ENCODE peak calls at places on chromosome 7, in five cellular contexts. B is suprapubic skin, F is transverse colon, P is HepG2, H is breast epithelium. A is an unnamed sample.

GRCh38 chr7:110940756-110941155 is 150.2 kb upstream of the LRRN3 start:
- DNase-seq in B (no peak), F (no peak), P (no peak), H (no peak), A (no peak)

GRCh38 chr7:114083714-114084113 is 164.9 kb upstream of the PPP1R3A start:
- DNase-seq in B (no peak), F (no peak), P (no peak), H (no peak), A (no peak)

GRCh38 chr7:159091480-159092475 is 52.9 kb downstream of the VIPR2 start:
- DNase-seq in B (peak), F (peak), P (no peak), H (no peak), A (no peak)

GRCh38 chr7:43693687-43694398 is 35.5 kb downstream of the COA1 start:
- DNase-seq in B (no peak), F (no peak), P (peak), H (no peak), A (no peak)

GRCh38 chr7:149562602-149563001 is 65.0 kb upstream of the ZNF746 start:
- DNase-seq in B (no peak), F (no peak), P (no peak), H (no peak), A (no peak)

GRCh38 chr7:137998250-137998649 is 3.6 kb downstream of the CREB3L2 start:
- DNase-seq in B (no peak), F (no peak), P (no peak), H (no peak), A (no peak)

GRCh38 chr7:1287629-1288225 is 55.1 kb downstream of the UNCX start:
- DNase-seq in B (no peak), F (no peak), P (no peak), H (no peak), A (no peak)

GRCh38 chr7:79290841-79291497 is 162.5 kb downstream of the MAGI2 start:
- DNase-seq in B (no peak), F (no peak), P (no peak), H (no peak), A (no peak)

GRCh38 chr7:141354251-141354650 is 197.0 kb upstream of the AGK start:
- DNase-seq in B (no peak), F (no peak), P (no peak), H (no peak), A (no peak)

GRCh38 chr7:149432121-149432691 is 28.7 kb downstream of the ZNF777 start:
- DNase-seq in B (no peak), F (no peak), P (no peak), H (no peak), A (peak)

GRCh38 chr7:40133561-40134427 is 628 bp downstream of the MPLKIP start:
- DNase-seq in B (no peak), F (no peak), P (peak), H (no peak), A (no peak)

GRCh38 chr7:99694201-99694911 is 14.6 kb upstream of the CYP3A5 start:
- DNase-seq in B (no peak), F (no peak), P (peak), H (no peak), A (no peak)

GRCh38 chr7:4713183-4713784 is 31.2 kb downstream of the FOXK1 start:
- DNase-seq in B (peak), F (peak), P (no peak), H (peak), A (no peak)

GRCh38 chr7:7765422-7765821 is 47.0 kb upstream of the RPA3 start:
- DNase-seq in B (no peak), F (no peak), P (no peak), H (no peak), A (no peak)

GRCh38 chr7:98459529-98459928 is 58.6 kb upstream of the BAIAP2L1 start:
- DNase-seq in B (no peak), F (no peak), P (no peak), H (no peak), A (no peak)

GRCh38 chr7:24290004-24290641 is 6.1 kb downstream of the NPY start:
- DNase-seq in B (no peak), F (no peak), P (peak), H (no peak), A (no peak)

GRCh38 chr7:155803418-155804376 is 8.6 kb downstream of the SHH start:
- DNase-seq in B (no peak), F (peak), P (no peak), H (no peak), A (peak)

GRCh38 chr7:21617916-21618390 is 75.1 kb downstream of the DNAH11 start:
- DNase-seq in B (no peak), F (peak), P (peak), H (no peak), A (peak)

GRCh38 chr7:148972360-148972759 is 55.9 kb downstream of the PDIA4 start:
- DNase-seq in B (no peak), F (no peak), P (no peak), H (no peak), A (no peak)

GRCh38 chr7:80781561-80781979 is 137.3 kb downstream of the SEMA3C start:
- DNase-seq in B (no peak), F (peak), P (no peak), H (peak), A (no peak)

GRCh38 chr7:37510043-37510634 is 61.5 kb upstream of the ELMO1 start:
- DNase-seq in B (no peak), F (no peak), P (peak), H (no peak), A (no peak)

GRCh38 chr7:23074443-23075244 is 30.9 kb upstream of the KLHL7 start:
- DNase-seq in B (no peak), F (no peak), P (peak), H (no peak), A (no peak)

GRCh38 chr7:135802697-135803096 is 54.1 kb upstream of the FAM180A start:
- DNase-seq in B (no peak), F (no peak), P (no peak), H (no peak), A (no peak)

GRCh38 chr7:157508477-157508881 is 171.7 kb downstream of the DNAJB6 start:
- DNase-seq in B (no peak), F (no peak), P (no peak), H (no peak), A (peak)

GRCh38 chr7:36683695-36684357 is 40.5 kb downstream of the AOAH start:
- DNase-seq in B (no peak), F (no peak), P (no peak), H (no peak), A (no peak)

GRCh38 chr7:144534196-144534595 is 130.7 kb upstream of the NOBOX start:
- DNase-seq in B (no peak), F (no peak), P (peak), H (no peak), A (no peak)

GRCh38 chr7:380226-380550 is 90.2 kb downstream of the FOXL3 start:
- DNase-seq in B (no peak), F (no peak), P (no peak), H (no peak), A (no peak)

GRCh38 chr7:3200504-3200903 is 100.5 kb upstream of the SDK1 start:
- DNase-seq in B (peak), F (peak), P (peak), H (no peak), A (no peak)

GRCh38 chr7:47792521-47793121 is 155.6 kb downstream of the PKD1L1 start:
- DNase-seq in B (no peak), F (no peak), P (no peak), H (no peak), A (no peak)

GRCh38 chr7:137302075-137302474 is 41.5 kb downstream of the PTN start:
- DNase-seq in B (no peak), F (no peak), P (no peak), H (no peak), A (no peak)

GRCh38 chr7:27611043-27611442 is 51.6 kb downstream of the HIBADH start:
- DNase-seq in B (no peak), F (no peak), P (no peak), H (no peak), A (peak)

GRCh38 chr7:98429799-98430198 is 28.9 kb upstream of the BAIAP2L1 start:
- DNase-seq in B (no peak), F (no peak), P (no peak), H (no peak), A (no peak)

GRCh38 chr7:5143106-5143505 is 46.9 kb upstream of the WIPI2 start:
- DNase-seq in B (no peak), F (no peak), P (no peak), H (no peak), A (no peak)

GRCh38 chr7:92586403-92586802 is 3.8 kb downstream of the FAM133B start:
- DNase-seq in B (no peak), F (no peak), P (peak), H (no peak), A (no peak)

DNA sequence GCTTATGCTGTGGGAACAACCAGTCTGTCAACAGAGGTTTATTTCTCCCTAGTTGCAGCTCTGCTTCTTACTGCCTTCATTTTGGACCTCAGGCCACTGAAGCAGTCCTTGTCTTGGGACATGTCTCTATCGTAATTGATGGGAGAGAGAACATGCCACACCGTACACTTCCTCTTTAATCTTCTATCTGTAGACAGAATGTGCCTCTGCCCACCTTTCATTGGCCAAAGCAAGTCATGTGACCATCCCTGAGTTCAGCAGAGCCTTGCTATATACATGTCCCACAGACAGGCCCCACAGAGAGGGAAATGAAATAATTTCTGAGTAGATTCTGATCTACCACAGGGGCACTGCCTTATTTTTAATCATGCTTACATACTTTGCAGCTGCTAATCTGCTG is 98.0 kb downstream of the KCND2 start:
- DNase-seq in B (no peak), F (no peak), P (no peak), H (no peak), A (no peak)
- TF ChIP-seq POLR2AphosphoS5 in B (no peak), F (no peak), P (no peak), H (no peak), A (no peak)

GRCh38 chr7:34281260-34281659 is 375.9 kb downstream of the BMPER start:
- DNase-seq in B (no peak), F (peak), P (peak), H (no peak), A (no peak)
- TF ChIP-seq CTCF in B (no peak), F (peak), P (peak), H (no peak), A (no peak)

DNA sequence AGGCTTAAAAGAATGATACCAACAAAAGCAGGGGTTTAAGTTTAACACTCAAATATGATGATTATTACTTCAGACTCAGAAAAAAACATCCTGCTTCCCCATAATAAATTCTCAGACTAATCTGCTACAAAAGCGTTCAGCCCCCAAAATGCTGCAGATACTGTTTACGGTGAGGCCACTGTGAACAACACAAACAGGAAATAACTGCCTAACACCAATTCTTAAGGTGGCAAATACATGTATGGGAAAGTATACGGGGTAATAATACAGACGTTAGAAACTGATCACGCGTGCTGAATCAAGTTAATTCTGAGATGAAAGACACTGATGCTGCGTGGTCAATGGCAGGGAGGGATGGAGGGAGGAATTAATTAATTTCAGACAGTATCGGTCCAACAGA is 62.0 kb upstream of the RHEB start:
- DNase-seq in B (no peak), F (no peak), P (no peak), H (no peak), A (no peak)
- H3K4me3 ChIP-seq in B (no peak), F (no peak), P (no peak), H (no peak), A (no peak)

GRCh38 chr7:104960741-104961479 is 53.1 kb upstream of the KMT2E start:
- DNase-seq in B (no peak), F (no peak), P (no peak), H (no peak), A (peak)

GRCh38 chr7:104951546-104951945 is 62.5 kb upstream of the KMT2E start:
- DNase-seq in B (no peak), F (no peak), P (no peak), H (no peak), A (no peak)

GRCh38 chr7:104955276-104955675 is 58.7 kb upstream of the KMT2E start:
- DNase-seq in B (no peak), F (no peak), P (no peak), H (no peak), A (no peak)

GRCh38 chr7:104958278-104958903 is 55.6 kb upstream of the KMT2E start:
- DNase-seq in B (no peak), F (no peak), P (no peak), H (no peak), A (no peak)

GRCh38 chr7:104956753-104957450 is 57.1 kb upstream of the KMT2E start:
- DNase-seq in B (no peak), F (no peak), P (no peak), H (no peak), A (no peak)
- TF ChIP-seq POLR2AphosphoS5 in B (no peak), F (peak), P (no peak), H (no peak), A (no peak)

GRCh38 chr7:77416621-77417371 is 647 bp upstream of the GSAP start:
- DNase-seq in B (no peak), F (no peak), P (no peak), H (no peak), A (no peak)
- TF ChIP-seq CTCF in B (no peak), F (no peak), P (peak), H (no peak), A (no peak)

GRCh38 chr7:15813448-15813847 is 127.0 kb upstream of the MEOX2 start:
- DNase-seq in B (no peak), F (no peak), P (no peak), H (no peak), A (no peak)
- H3K4me3 ChIP-seq in B (no peak), F (no peak), P (no peak), H (no peak), A (no peak)

DNA sequence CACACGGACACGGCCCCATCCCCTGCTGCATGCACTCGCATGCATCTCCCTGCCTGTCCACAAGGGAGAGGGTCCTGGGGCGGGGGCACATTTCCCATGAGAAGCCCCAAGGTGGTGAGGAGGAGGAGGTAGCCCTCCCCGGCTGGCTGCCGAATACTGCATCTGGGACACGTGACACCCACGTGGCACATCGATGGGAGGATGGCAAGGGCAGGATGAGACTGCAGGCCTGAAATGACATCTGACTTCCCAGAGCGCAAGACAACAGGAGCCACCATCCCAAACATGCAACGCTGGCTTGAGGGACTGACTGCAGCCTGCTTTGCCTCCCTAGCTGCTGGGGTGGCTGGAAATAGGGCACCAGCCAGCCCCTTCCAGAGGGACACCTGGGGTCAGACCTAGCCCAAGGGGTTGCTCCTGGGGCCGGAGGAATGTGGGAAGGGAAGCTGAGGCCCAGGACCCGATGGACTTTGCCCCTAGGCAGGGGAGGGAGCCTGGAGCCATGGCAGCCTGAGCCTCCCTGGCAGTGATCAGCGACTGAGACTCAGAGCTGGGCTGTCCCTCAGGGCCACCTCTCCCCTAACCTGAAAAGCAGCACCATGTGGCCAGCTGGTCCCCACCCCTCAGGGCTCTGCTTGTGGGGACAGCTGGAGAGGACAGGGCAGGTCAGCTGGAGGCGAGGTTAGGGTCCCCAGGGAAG is 16.1 kb downstream of the BUD23 start:
- DNase-seq in B (no peak), F (no peak), P (no peak), H (no peak), A (no peak)
- TF ChIP-seq POLR2AphosphoS5 in B (no peak), F (no peak), P (no peak), H (no peak), A (no peak)

A was measured in upper lobe of left lung.